ENCODE peak calls at places on chromosomes 12 and 14, in five cellular contexts. One of them, this sample, is unnamed.

GRCh38 chr14:30266290-30266689 is 292.7 kb upstream of the G2E3 start:
- DNase-seq in AG09319: no peak
- DNase-seq in fibroblast of lung: no peak
- DNase-seq in heart left ventricle: no peak
- DNase-seq in PC-3: no peak
- DNase-seq in this sample: no peak

GRCh38 chr14:34867199-34867598 is 8.0 kb downstream of the BAZ1A start:
- DNase-seq in AG09319: no peak
- DNase-seq in fibroblast of lung: no peak
- DNase-seq in heart left ventricle: no peak
- DNase-seq in PC-3: no peak
- DNase-seq in this sample: no peak

GRCh38 chr14:102592969-102593840 is 756 bp downstream of the RCOR1 start:
- DNase-seq in AG09319: no peak
- DNase-seq in fibroblast of lung: peak
- DNase-seq in heart left ventricle: peak
- DNase-seq in PC-3: peak
- DNase-seq in this sample: peak

GRCh38 chr12:51798507-51798906 is 50.0 kb downstream of the FIGNL2 start:
- DNase-seq in AG09319: no peak
- DNase-seq in fibroblast of lung: no peak
- DNase-seq in heart left ventricle: no peak
- DNase-seq in PC-3: peak
- DNase-seq in this sample: no peak

GRCh38 chr12:13218641-13219040 is 22.1 kb downstream of the EMP1 start:
- DNase-seq in AG09319: no peak
- DNase-seq in fibroblast of lung: no peak
- DNase-seq in heart left ventricle: no peak
- DNase-seq in PC-3: no peak
- DNase-seq in this sample: no peak

GRCh38 chr14:91728616-91729183 is 3.2 kb downstream of the CATSPERB start:
- DNase-seq in AG09319: no peak
- DNase-seq in fibroblast of lung: peak
- DNase-seq in heart left ventricle: no peak
- DNase-seq in PC-3: no peak
- DNase-seq in this sample: no peak

GRCh38 chr12:88639361-88639760 is 59.1 kb upstream of the KITLG start:
- DNase-seq in AG09319: no peak
- DNase-seq in fibroblast of lung: peak
- DNase-seq in heart left ventricle: no peak
- DNase-seq in PC-3: no peak
- DNase-seq in this sample: no peak

GRCh38 chr14:100107236-100107635 is 42.0 kb downstream of the EVL start:
- DNase-seq in AG09319: no peak
- DNase-seq in fibroblast of lung: no peak
- DNase-seq in heart left ventricle: no peak
- DNase-seq in PC-3: no peak
- DNase-seq in this sample: no peak

GRCh38 chr12:2147335-2147734 is 94.5 kb downstream of the CACNA1C start:
- DNase-seq in AG09319: no peak
- DNase-seq in fibroblast of lung: no peak
- DNase-seq in heart left ventricle: no peak
- DNase-seq in PC-3: no peak
- DNase-seq in this sample: no peak

GRCh38 chr14:59377485-59377884 is 87.7 kb downstream of the GPR135 start:
- DNase-seq in AG09319: no peak
- DNase-seq in fibroblast of lung: no peak
- DNase-seq in heart left ventricle: no peak
- DNase-seq in PC-3: no peak
- DNase-seq in this sample: no peak

GRCh38 chr14:30822080-30822571 is 52.2 kb upstream of the COCH start:
- DNase-seq in AG09319: no peak
- DNase-seq in fibroblast of lung: no peak
- DNase-seq in heart left ventricle: no peak
- DNase-seq in PC-3: no peak
- DNase-seq in this sample: no peak

GRCh38 chr12:24741216-24741615 is 207.7 kb downstream of the BCAT1 start:
- DNase-seq in AG09319: no peak
- DNase-seq in fibroblast of lung: no peak
- DNase-seq in heart left ventricle: no peak
- DNase-seq in PC-3: no peak
- DNase-seq in this sample: no peak

GRCh38 chr14:54182419-54183040 is 214.3 kb upstream of the CDKN3 start:
- DNase-seq in AG09319: no peak
- DNase-seq in fibroblast of lung: peak
- DNase-seq in heart left ventricle: no peak
- DNase-seq in PC-3: peak
- DNase-seq in this sample: no peak

GRCh38 chr12:26691234-26691970 is 141.6 kb downstream of the ITPR2 start:
- DNase-seq in AG09319: peak
- DNase-seq in fibroblast of lung: peak
- DNase-seq in heart left ventricle: no peak
- DNase-seq in PC-3: peak
- DNase-seq in this sample: no peak

GRCh38 chr12:122646568-122647220 is 56.5 kb downstream of the HCAR2 start:
- DNase-seq in AG09319: peak
- DNase-seq in fibroblast of lung: peak
- DNase-seq in heart left ventricle: no peak
- DNase-seq in PC-3: peak
- DNase-seq in this sample: peak

GRCh38 chr14:101495827-101496778 is 65.2 kb upstream of the DIO3 start:
- DNase-seq in AG09319: no peak
- DNase-seq in fibroblast of lung: no peak
- DNase-seq in heart left ventricle: no peak
- DNase-seq in PC-3: no peak
- DNase-seq in this sample: peak

GRCh38 chr14:89022274-89022673 is 197.8 kb downstream of the TTC8 start:
- DNase-seq in AG09319: no peak
- DNase-seq in fibroblast of lung: no peak
- DNase-seq in heart left ventricle: no peak
- DNase-seq in PC-3: no peak
- DNase-seq in this sample: no peak

GRCh38 chr12:54201001-54201794 is 12.4 kb upstream of the SMUG1 start:
- DNase-seq in AG09319: no peak
- DNase-seq in fibroblast of lung: peak
- DNase-seq in heart left ventricle: peak
- DNase-seq in PC-3: peak
- DNase-seq in this sample: peak

GRCh38 chr14:53375573-53375972 is 222.4 kb upstream of the DDHD1 start:
- DNase-seq in AG09319: no peak
- DNase-seq in fibroblast of lung: no peak
- DNase-seq in heart left ventricle: no peak
- DNase-seq in PC-3: no peak
- DNase-seq in this sample: no peak

GRCh38 chr12:132236930-132237771 is 92.2 kb downstream of the GALNT9 start:
- DNase-seq in AG09319: no peak
- DNase-seq in fibroblast of lung: no peak
- DNase-seq in heart left ventricle: no peak
- DNase-seq in PC-3: no peak
- DNase-seq in this sample: no peak

GRCh38 chr12:131131808-131132117 is 178.1 kb downstream of the ADGRD1 start:
- DNase-seq in AG09319: no peak
- DNase-seq in fibroblast of lung: no peak
- DNase-seq in heart left ventricle: no peak
- DNase-seq in PC-3: no peak
- DNase-seq in this sample: no peak

GRCh38 chr12:112170376-112170775 is 45.0 kb downstream of the TRAFD1 start:
- DNase-seq in AG09319: no peak
- DNase-seq in fibroblast of lung: no peak
- DNase-seq in heart left ventricle: no peak
- DNase-seq in PC-3: peak
- DNase-seq in this sample: no peak

GRCh38 chr14:81829447-81829846 is 295.8 kb upstream of the SEL1L start:
- DNase-seq in AG09319: no peak
- DNase-seq in fibroblast of lung: no peak
- DNase-seq in heart left ventricle: no peak
- DNase-seq in PC-3: no peak
- DNase-seq in this sample: no peak

GRCh38 chr14:40870252-40870651 is 736.4 kb upstream of the LRFN5 start:
- DNase-seq in AG09319: no peak
- DNase-seq in fibroblast of lung: no peak
- DNase-seq in heart left ventricle: no peak
- DNase-seq in PC-3: peak
- DNase-seq in this sample: no peak
- TF ChIP-seq CTCF in AG09319: no peak
- TF ChIP-seq CTCF in fibroblast of lung: no peak
- TF ChIP-seq CTCF in heart left ventricle: no peak
- TF ChIP-seq CTCF in PC-3: peak
- TF ChIP-seq CTCF in this sample: no peak

DNA sequence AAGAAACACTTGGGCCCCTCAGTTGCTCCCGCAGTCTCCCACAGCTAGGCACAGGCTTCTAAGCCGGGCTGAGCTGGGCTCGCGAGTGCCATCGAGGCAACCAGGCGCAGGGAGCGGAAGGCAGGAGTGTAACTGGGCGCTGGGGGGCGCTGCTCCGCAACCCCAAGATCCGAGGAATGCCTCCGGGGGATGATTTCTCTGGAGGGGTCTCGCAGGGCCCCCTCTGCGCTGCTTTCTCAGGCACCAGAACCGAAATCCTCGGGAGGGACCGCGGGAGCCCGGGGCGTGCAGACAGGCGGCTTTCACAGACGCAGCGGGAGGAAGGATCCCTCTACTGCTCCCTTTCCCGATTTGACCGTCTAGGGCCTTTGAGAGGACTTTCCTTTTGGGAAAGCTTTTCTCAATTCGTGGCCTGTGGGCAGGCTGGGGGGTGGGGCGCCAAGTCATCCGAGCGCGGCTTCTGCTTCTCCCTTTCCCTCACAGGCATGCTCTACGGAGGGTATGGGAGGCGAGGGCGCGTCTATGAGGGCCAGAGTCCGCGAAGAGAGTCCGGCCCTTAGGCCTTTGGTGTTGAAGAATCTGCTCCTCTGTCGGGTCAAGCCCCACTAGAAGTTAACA is 4.3 kb upstream of the NKX2-1 start:
- DNase-seq in AG09319: no peak
- DNase-seq in fibroblast of lung: no peak
- DNase-seq in heart left ventricle: no peak
- DNase-seq in PC-3: no peak
- DNase-seq in this sample: no peak
- TF ChIP-seq CTCF in AG09319: no peak
- TF ChIP-seq CTCF in fibroblast of lung: no peak
- TF ChIP-seq CTCF in heart left ventricle: no peak
- TF ChIP-seq CTCF in PC-3: no peak
- TF ChIP-seq CTCF in this sample: no peak

GRCh38 chr12:127688901-127689428 is 578.0 kb upstream of the TMEM132C start:
- DNase-seq in AG09319: no peak
- DNase-seq in fibroblast of lung: no peak
- DNase-seq in heart left ventricle: no peak
- DNase-seq in PC-3: no peak
- DNase-seq in this sample: no peak

GRCh38 chr12:127685476-127686234 is 581.3 kb upstream of the TMEM132C start:
- DNase-seq in AG09319: no peak
- DNase-seq in fibroblast of lung: no peak
- DNase-seq in heart left ventricle: no peak
- DNase-seq in PC-3: no peak
- DNase-seq in this sample: no peak

DNA sequence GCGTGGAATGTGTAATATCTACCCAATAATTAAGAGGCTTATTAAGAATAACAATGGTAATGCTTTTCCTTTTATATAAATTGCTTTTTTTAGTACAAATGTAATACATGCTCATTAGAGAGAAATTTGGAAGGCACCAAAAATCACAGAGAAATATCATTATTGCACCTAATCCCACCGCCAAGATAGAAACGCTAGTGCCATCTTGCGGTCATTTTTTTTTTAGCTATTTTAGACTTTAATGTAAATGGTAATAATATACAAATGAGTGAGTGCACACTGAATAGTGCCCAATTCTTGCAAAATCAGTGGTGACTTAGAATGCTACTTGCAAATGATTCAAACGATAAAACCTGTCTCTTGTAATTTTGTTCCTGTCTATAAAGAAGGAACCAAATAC is 576.8 kb upstream of the TMEM132C start:
- DNase-seq in AG09319: no peak
- DNase-seq in fibroblast of lung: no peak
- DNase-seq in heart left ventricle: no peak
- DNase-seq in PC-3: peak
- DNase-seq in this sample: no peak
- TF ChIP-seq CTCF in AG09319: peak
- TF ChIP-seq CTCF in fibroblast of lung: peak
- TF ChIP-seq CTCF in heart left ventricle: no peak
- TF ChIP-seq CTCF in PC-3: peak
- TF ChIP-seq CTCF in this sample: no peak

GRCh38 chr14:56979961-56980360 is 169.7 kb upstream of the OTX2 start:
- DNase-seq in AG09319: no peak
- DNase-seq in fibroblast of lung: no peak
- DNase-seq in heart left ventricle: no peak
- DNase-seq in PC-3: no peak
- DNase-seq in this sample: no peak
- TF ChIP-seq CTCF in AG09319: no peak
- TF ChIP-seq CTCF in fibroblast of lung: no peak
- TF ChIP-seq CTCF in heart left ventricle: no peak
- TF ChIP-seq CTCF in PC-3: no peak
- TF ChIP-seq CTCF in this sample: no peak

GRCh38 chr12:9103050-9103854 is 12.5 kb downstream of the A2M start:
- DNase-seq in AG09319: no peak
- DNase-seq in fibroblast of lung: no peak
- DNase-seq in heart left ventricle: no peak
- DNase-seq in PC-3: no peak
- DNase-seq in this sample: no peak
- TF ChIP-seq CTCF in AG09319: no peak
- TF ChIP-seq CTCF in fibroblast of lung: no peak
- TF ChIP-seq CTCF in heart left ventricle: no peak
- TF ChIP-seq CTCF in PC-3: no peak
- TF ChIP-seq CTCF in this sample: no peak

GRCh38 chr14:98955036-98955740 is 316.8 kb downstream of the BCL11B start:
- DNase-seq in AG09319: no peak
- DNase-seq in fibroblast of lung: no peak
- DNase-seq in heart left ventricle: no peak
- DNase-seq in PC-3: no peak
- DNase-seq in this sample: no peak

GRCh38 chr14:98956616-98957015 is 315.4 kb downstream of the BCL11B start:
- DNase-seq in AG09319: no peak
- DNase-seq in fibroblast of lung: no peak
- DNase-seq in heart left ventricle: no peak
- DNase-seq in PC-3: no peak
- DNase-seq in this sample: no peak

GRCh38 chr14:98954347-98955000 is 317.5 kb downstream of the BCL11B start:
- DNase-seq in AG09319: no peak
- DNase-seq in fibroblast of lung: no peak
- DNase-seq in heart left ventricle: no peak
- DNase-seq in PC-3: no peak
- DNase-seq in this sample: no peak

GRCh38 chr14:98956181-98956580 is 315.8 kb downstream of the BCL11B start:
- DNase-seq in AG09319: no peak
- DNase-seq in fibroblast of lung: no peak
- DNase-seq in heart left ventricle: no peak
- DNase-seq in PC-3: no peak
- DNase-seq in this sample: no peak

DNA sequence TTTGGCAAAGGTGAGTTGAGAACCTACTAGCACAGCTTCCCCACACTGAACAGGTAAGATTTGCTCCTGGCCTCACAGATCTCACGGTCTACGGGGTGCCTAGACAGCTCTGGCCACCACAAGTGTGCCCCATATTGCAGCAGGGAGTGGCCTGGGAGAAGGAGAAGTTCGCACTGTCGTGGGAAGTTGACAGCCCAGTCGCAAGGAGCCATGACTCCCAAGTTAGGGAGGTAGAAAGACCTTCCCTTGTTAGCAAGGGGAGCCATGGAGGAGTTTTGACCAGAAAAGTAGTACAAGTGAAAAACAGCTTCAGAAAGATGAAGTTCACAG is 316.3 kb downstream of the BCL11B start:
- DNase-seq in AG09319: no peak
- DNase-seq in fibroblast of lung: no peak
- DNase-seq in heart left ventricle: no peak
- DNase-seq in PC-3: no peak
- DNase-seq in this sample: no peak
- TF ChIP-seq CTCF in AG09319: no peak
- TF ChIP-seq CTCF in fibroblast of lung: no peak
- TF ChIP-seq CTCF in heart left ventricle: no peak
- TF ChIP-seq CTCF in PC-3: no peak
- TF ChIP-seq CTCF in this sample: no peak